ENCODE peak calls at places on chromosome 5, in five cellular contexts. One of them, this sample, is unnamed.

GRCh38 chr5:58365791-58366190 is 94.1 kb downstream of the PLK2 start:
- DNase-seq in HCT116: no peak
- DNase-seq in ELR: no peak
- DNase-seq in Daoy: no peak
- DNase-seq in endothelial cell: no peak
- DNase-seq in this sample: no peak

GRCh38 chr5:74173260-74173659 is 467.3 kb downstream of the ENC1 start:
- DNase-seq in endothelial cell: no peak
- DNase-seq in Daoy: peak; percentile 88
- DNase-seq in HCT116: no peak
- DNase-seq in ELR: no peak
- DNase-seq in this sample: no peak

GRCh38 chr5:38653389-38653788 is 96.9 kb upstream of the LIFR start:
- DNase-seq in endothelial cell: no peak
- DNase-seq in ELR: no peak
- DNase-seq in Daoy: no peak
- DNase-seq in HCT116: no peak
- DNase-seq in this sample: no peak

GRCh38 chr5:5629579-5629978 is 207.1 kb downstream of the ICE1 start:
- DNase-seq in endothelial cell: no peak
- DNase-seq in HCT116: no peak
- DNase-seq in ELR: no peak
- DNase-seq in Daoy: peak; percentile 77
- DNase-seq in this sample: no peak

GRCh38 chr5:149128023-149128875 is 13.0 kb upstream of the ABLIM3 start:
- DNase-seq in HCT116: no peak
- DNase-seq in endothelial cell: peak; percentile 59
- DNase-seq in Daoy: peak; percentile 56
- DNase-seq in ELR: peak; percentile 74
- DNase-seq in this sample: peak; percentile 44

GRCh38 chr5:122704247-122705036 is 70.4 kb upstream of the SNX2 start:
- DNase-seq in ELR: peak; percentile 78
- DNase-seq in Daoy: peak; percentile 18
- DNase-seq in HCT116: peak; percentile 43
- DNase-seq in endothelial cell: no peak
- DNase-seq in this sample: peak; percentile 51

GRCh38 chr5:142432369-142432863 is 107.6 kb upstream of the SPRY4 start:
- DNase-seq in Daoy: no peak
- DNase-seq in HCT116: no peak
- DNase-seq in ELR: no peak
- DNase-seq in endothelial cell: no peak
- DNase-seq in this sample: no peak

GRCh38 chr5:53643445-53643844 is 83.0 kb downstream of the NDUFS4 start:
- DNase-seq in endothelial cell: no peak
- DNase-seq in HCT116: no peak
- DNase-seq in ELR: no peak
- DNase-seq in Daoy: no peak
- DNase-seq in this sample: no peak

GRCh38 chr5:38383701-38384100 is 125.3 kb downstream of the EGFLAM start:
- DNase-seq in endothelial cell: no peak
- DNase-seq in ELR: no peak
- DNase-seq in Daoy: no peak
- DNase-seq in HCT116: no peak
- DNase-seq in this sample: no peak

GRCh38 chr5:103259705-103260355 is 1.3 kb downstream of the MACIR start:
- DNase-seq in Daoy: peak; percentile 58
- DNase-seq in HCT116: no peak
- DNase-seq in ELR: peak; percentile 61
- DNase-seq in endothelial cell: peak; percentile 21
- DNase-seq in this sample: peak; percentile 48

GRCh38 chr5:56490971-56491468 is 257.9 kb upstream of the ANKRD55 start:
- DNase-seq in ELR: no peak
- DNase-seq in HCT116: peak; percentile 18
- DNase-seq in endothelial cell: no peak
- DNase-seq in Daoy: peak; percentile 55
- DNase-seq in this sample: peak; percentile 47

GRCh38 chr5:53334431-53334941 is 145.9 kb upstream of the FST start:
- DNase-seq in Daoy: no peak
- DNase-seq in ELR: peak; percentile 88
- DNase-seq in endothelial cell: no peak
- DNase-seq in HCT116: no peak
- DNase-seq in this sample: no peak

GRCh38 chr5:133967715-133968056 is 739 bp downstream of the C5orf15 start:
- DNase-seq in Daoy: peak; percentile 49
- DNase-seq in ELR: peak; percentile 70
- DNase-seq in HCT116: no peak
- DNase-seq in endothelial cell: peak; percentile 13
- DNase-seq in this sample: no peak

GRCh38 chr5:125154321-125154811 is 407.9 kb upstream of the ZNF608 start:
- DNase-seq in HCT116: no peak
- DNase-seq in endothelial cell: no peak
- DNase-seq in Daoy: no peak
- DNase-seq in ELR: no peak
- DNase-seq in this sample: no peak

GRCh38 chr5:10366310-10367297 is 13.1 kb downstream of the MARCHF6 start:
- DNase-seq in endothelial cell: no peak
- DNase-seq in Daoy: peak; percentile 66
- DNase-seq in HCT116: no peak
- DNase-seq in ELR: peak; percentile 74
- DNase-seq in this sample: peak; percentile 68

GRCh38 chr5:171848911-171849520 is 63.4 kb downstream of the SMIM23 start:
- DNase-seq in ELR: no peak
- DNase-seq in Daoy: no peak
- DNase-seq in endothelial cell: no peak
- DNase-seq in HCT116: no peak
- DNase-seq in this sample: no peak

GRCh38 chr5:124511791-124512190 is 234.6 kb downstream of the ZNF608 start:
- DNase-seq in endothelial cell: no peak
- DNase-seq in Daoy: no peak
- DNase-seq in HCT116: no peak
- DNase-seq in ELR: no peak
- DNase-seq in this sample: no peak

GRCh38 chr5:25056846-25057245 is 412.1 kb upstream of the CDH10 start:
- DNase-seq in ELR: no peak
- DNase-seq in endothelial cell: no peak
- DNase-seq in Daoy: no peak
- DNase-seq in HCT116: no peak
- DNase-seq in this sample: no peak

GRCh38 chr5:81068635-81069034 is 108.5 kb downstream of the RASGRF2 start:
- DNase-seq in HCT116: no peak
- DNase-seq in ELR: no peak
- DNase-seq in endothelial cell: no peak
- DNase-seq in Daoy: no peak
- DNase-seq in this sample: no peak

GRCh38 chr5:38316544-38317224 is 58.3 kb downstream of the EGFLAM start:
- DNase-seq in Daoy: peak; percentile 38
- DNase-seq in HCT116: no peak
- DNase-seq in endothelial cell: no peak
- DNase-seq in ELR: peak; percentile 35
- DNase-seq in this sample: no peak

GRCh38 chr5:139904566-139905400 is 109.2 kb downstream of the PSD2 start:
- DNase-seq in Daoy: no peak
- DNase-seq in HCT116: no peak
- DNase-seq in ELR: no peak
- DNase-seq in endothelial cell: no peak
- DNase-seq in this sample: no peak

GRCh38 chr5:6686916-6687409 is 26.3 kb upstream of the TENT4A start:
- DNase-seq in ELR: peak; percentile 56
- DNase-seq in endothelial cell: peak; percentile 66
- DNase-seq in Daoy: no peak
- DNase-seq in HCT116: no peak
- DNase-seq in this sample: peak; percentile 42

GRCh38 chr5:21646469-21646868 is 1206.7 kb downstream of the CDH12 start:
- DNase-seq in ELR: peak; percentile 41
- DNase-seq in HCT116: no peak
- DNase-seq in Daoy: peak; percentile 34
- DNase-seq in endothelial cell: no peak
- DNase-seq in this sample: no peak

GRCh38 chr5:179795863-179796833 is 2.4 kb downstream of the LTC4S start:
- DNase-seq in HCT116: no peak
- DNase-seq in endothelial cell: peak; percentile 86
- DNase-seq in Daoy: peak; percentile 92
- DNase-seq in ELR: peak; percentile 86
- DNase-seq in this sample: peak; percentile 92

GRCh38 chr5:157108961-157109360 is at the start of gene HAVCR2:
- DNase-seq in ELR: no peak
- DNase-seq in Daoy: no peak
- DNase-seq in HCT116: no peak
- DNase-seq in endothelial cell: no peak
- DNase-seq in this sample: no peak

GRCh38 chr5:154646841-154647759 is 108.1 kb upstream of the LARP1 start:
- DNase-seq in Daoy: no peak
- DNase-seq in endothelial cell: peak; percentile 14
- DNase-seq in HCT116: no peak
- DNase-seq in ELR: no peak
- DNase-seq in this sample: peak; percentile 90

GRCh38 chr5:27158775-27159174 is 120.4 kb upstream of the CDH9 start:
- DNase-seq in endothelial cell: no peak
- DNase-seq in ELR: no peak
- DNase-seq in Daoy: no peak
- DNase-seq in HCT116: no peak
- DNase-seq in this sample: no peak

GRCh38 chr5:179234563-179235135 is 110.6 kb downstream of the ADAMTS2 start:
- DNase-seq in HCT116: no peak
- DNase-seq in endothelial cell: no peak
- DNase-seq in Daoy: no peak
- DNase-seq in ELR: no peak
- DNase-seq in this sample: no peak

GRCh38 chr5:76280494-76280893 is 122.6 kb upstream of the IQGAP2 start:
- DNase-seq in HCT116: no peak
- DNase-seq in Daoy: no peak
- DNase-seq in endothelial cell: no peak
- DNase-seq in ELR: no peak
- DNase-seq in this sample: no peak

GRCh38 chr5:71471193-71471592 is 15.7 kb downstream of the BDP1 start:
- DNase-seq in ELR: peak; percentile 85
- DNase-seq in endothelial cell: no peak
- DNase-seq in HCT116: no peak
- DNase-seq in Daoy: peak; percentile 79
- DNase-seq in this sample: no peak

GRCh38 chr5:94081088-94081487 is 339.7 kb upstream of the POU5F2 start:
- DNase-seq in Daoy: no peak
- DNase-seq in HCT116: no peak
- DNase-seq in endothelial cell: no peak
- DNase-seq in ELR: no peak
- DNase-seq in this sample: no peak

GRCh38 chr5:134374234-134374633 is 2.9 kb downstream of the UBE2B start:
- DNase-seq in endothelial cell: no peak
- DNase-seq in ELR: peak; percentile 15
- DNase-seq in Daoy: no peak
- DNase-seq in HCT116: no peak
- DNase-seq in this sample: no peak

GRCh38 chr5:73625905-73626811 is at the start of gene ARHGEF28:
- DNase-seq in HCT116: no peak
- DNase-seq in Daoy: peak; percentile 82
- DNase-seq in endothelial cell: peak; percentile 26
- DNase-seq in ELR: peak; percentile 83
- DNase-seq in this sample: peak; percentile 87

GRCh38 chr5:5181650-5182324 is 41.7 kb downstream of the ADAMTS16 start:
- DNase-seq in HCT116: no peak
- DNase-seq in ELR: no peak
- DNase-seq in Daoy: no peak
- DNase-seq in endothelial cell: no peak
- DNase-seq in this sample: no peak

GRCh38 chr5:113806250-113806649 is 292.8 kb downstream of the YTHDC2 start:
- DNase-seq in ELR: peak; percentile 49
- DNase-seq in endothelial cell: no peak
- DNase-seq in Daoy: no peak
- DNase-seq in HCT116: no peak
- DNase-seq in this sample: no peak

GRCh38 chr5:39696672-39697398 is 272.1 kb upstream of the DAB2 start:
- DNase-seq in ELR: no peak
- DNase-seq in Daoy: no peak
- DNase-seq in endothelial cell: no peak
- DNase-seq in HCT116: no peak
- DNase-seq in this sample: no peak

GRCh38 chr5:102433473-102433872 is 65.3 kb downstream of the SLCO6A1 start:
- DNase-seq in Daoy: no peak
- DNase-seq in endothelial cell: no peak
- DNase-seq in ELR: no peak
- DNase-seq in HCT116: no peak
- DNase-seq in this sample: no peak

GRCh38 chr5:45642370-45642769 is 53.8 kb downstream of the HCN1 start:
- DNase-seq in ELR: no peak
- DNase-seq in HCT116: no peak
- DNase-seq in Daoy: no peak
- DNase-seq in endothelial cell: no peak
- DNase-seq in this sample: no peak

GRCh38 chr5:156936972-156937371 is 26.1 kb downstream of the TIMD4 start:
- DNase-seq in HCT116: no peak
- DNase-seq in ELR: no peak
- DNase-seq in endothelial cell: no peak
- DNase-seq in Daoy: no peak
- DNase-seq in this sample: no peak

GRCh38 chr5:175003531-175003930 is 279.1 kb downstream of the MSX2 start:
- DNase-seq in HCT116: no peak
- DNase-seq in endothelial cell: no peak
- DNase-seq in ELR: no peak
- DNase-seq in Daoy: no peak
- DNase-seq in this sample: no peak

This sample was measured in LoVo.